ENCODE peak calls at places on chromosomes 13 and 19, in four cellular contexts. S, U, R and D are unnamed samples.

GRCh38 chr19:33000910-33001309 is 28.9 kb downstream of the FAAP24 start:
- DNase-seq in U (no peak), R (no peak), S (no peak), D (no peak)

GRCh38 chr19:31064486-31064885 is 284.8 kb downstream of the TSHZ3 start:
- DNase-seq in S (no peak), R (no peak), U (no peak), D (no peak)

GRCh38 chr19:347946-348861 is 3.6 kb upstream of the MIER2 start:
- DNase-seq in U (peak; percentile 57), S (peak; percentile 29), R (no peak), D (no peak)

GRCh38 chr19:15935167-15935702 is 906 bp upstream of the CYP4F11 start:
- DNase-seq in U (peak; percentile 39), R (no peak), S (peak; percentile 7), D (peak; percentile 3)

GRCh38 chr13:29319451-29319850 is 276.0 kb downstream of the SLC7A1 start:
- DNase-seq in R (no peak), U (no peak), S (peak; percentile 1), D (no peak)

GRCh38 chr13:86909318-86909717 is 761.9 kb upstream of the SLITRK5 start:
- DNase-seq in U (no peak), R (no peak), S (peak; percentile 45), D (no peak)

GRCh38 chr19:28130066-28130511 is 1082.9 kb downstream of the UQCRFS1 start:
- DNase-seq in R (peak; percentile 15), S (no peak), U (no peak), D (no peak)

GRCh38 chr19:28537896-28538295 is 675.1 kb downstream of the UQCRFS1 start:
- DNase-seq in R (no peak), U (no peak), S (no peak), D (no peak)

GRCh38 chr13:77930430-77930829 is 11.8 kb upstream of the EDNRB start:
- DNase-seq in U (no peak), S (no peak), R (no peak), D (no peak)

GRCh38 chr13:48275507-48275906 is 28.0 kb upstream of the RB1 start:
- DNase-seq in S (no peak), R (no peak), U (no peak), D (no peak)

GRCh38 chr13:82356667-82357066 is 1525.6 kb downstream of the SLITRK1 start:
- DNase-seq in U (no peak), R (no peak), S (no peak), D (peak; percentile 2)

GRCh38 chr13:94588575-94588974 is 7.4 kb downstream of the TGDS start:
- DNase-seq in U (no peak), S (no peak), R (no peak), D (no peak)

GRCh38 chr19:18000981-18001836 is 6.8 kb upstream of the ARRDC2 start:
- DNase-seq in U (peak; percentile 70), S (peak; percentile 90), R (no peak), D (peak; percentile 94)

GRCh38 chr19:12880551-12881171 is 588 bp downstream of the DNASE2 start:
- DNase-seq in R (no peak), U (no peak), S (no peak), D (no peak)

GRCh38 chr13:114111577-114111976 is 20.8 kb downstream of the RASA3 start:
- DNase-seq in S (no peak), U (no peak), R (no peak), D (no peak)

GRCh38 chr19:1074512-1075283 is 7.7 kb downstream of the ARHGAP45 start:
- DNase-seq in S (peak; percentile 86), R (no peak), U (no peak), D (peak; percentile 74)

GRCh38 chr13:98976338-98976737 is 1.5 kb downstream of the DOCK9 start:
- DNase-seq in R (no peak), U (no peak), S (no peak), D (no peak)

GRCh38 chr13:38366954-38367645 is 17.4 kb downstream of the UFM1 start:
- DNase-seq in R (no peak), U (no peak), S (no peak), D (no peak)

GRCh38 chr19:1206733-1207301 is 1.2 kb downstream of the STK11 start:
- DNase-seq in R (no peak), S (peak; percentile 45), U (no peak), D (no peak)

GRCh38 chr13:38386421-38386820 is 36.8 kb downstream of the UFM1 start:
- DNase-seq in U (no peak), S (no peak), R (no peak), D (no peak)

GRCh38 chr13:113184568-113185440 is 23.7 kb downstream of the PCID2 start:
- DNase-seq in S (no peak), U (no peak), R (no peak), D (no peak)

GRCh38 chr13:33263484-33263883 is 22.1 kb downstream of the STARD13 start:
- DNase-seq in U (no peak), S (no peak), R (no peak), D (no peak)

GRCh38 chr19:23802290-23802689 is 43.6 kb upstream of the ZNF681 start:
- DNase-seq in R (no peak), S (no peak), U (no peak), D (no peak)

GRCh38 chr13:49791214-49791752 is 1.2 kb downstream of the KPNA3 start:
- DNase-seq in S (peak; percentile 55), R (peak; percentile 40), U (peak; percentile 84), D (peak; percentile 44)

GRCh38 chr13:75860935-75861334 is 224.8 kb downstream of the LMO7 start:
- DNase-seq in S (no peak), R (no peak), U (no peak), D (no peak)

GRCh38 chr13:94327318-94327717 is 152.2 kb downstream of the DCT start:
- DNase-seq in R (peak; percentile 73), S (no peak), U (no peak), D (no peak)

GRCh38 chr13:67048084-67048792 is 181.9 kb downstream of the PCDH9 start:
- DNase-seq in S (peak; percentile 40), U (no peak), R (no peak), D (no peak)

GRCh38 chr13:92966900-92967299 is 259.7 kb upstream of the GPC6 start:
- DNase-seq in R (no peak), S (no peak), U (no peak), D (no peak)

GRCh38 chr13:70235565-70235964 is 127.3 kb upstream of the KLHL1 start:
- DNase-seq in S (no peak), R (no peak), U (no peak), D (no peak)

GRCh38 chr13:99224019-99224418 is 23.4 kb downstream of the UBAC2 start:
- DNase-seq in S (peak; percentile 19), R (no peak), U (no peak), D (no peak)

GRCh38 chr19:4709440-4710280 is 14.0 kb downstream of the DPP9 start:
- DNase-seq in S (no peak), R (no peak), U (no peak), D (no peak)

GRCh38 chr13:45511310-45512147 is 46.8 kb downstream of the COG3 start:
- DNase-seq in S (peak; percentile 67), U (peak; percentile 72), R (peak; percentile 24), D (peak; percentile 30)

GRCh38 chr13:38381840-38382239 is 32.2 kb downstream of the UFM1 start:
- DNase-seq in S (no peak), U (no peak), R (no peak), D (no peak)

GRCh38 chr13:97727991-97728390 is 225.5 kb upstream of the IPO5 start:
- DNase-seq in U (no peak), S (no peak), R (no peak), D (no peak)

GRCh38 chr13:94825507-94825906 is 113.2 kb upstream of the SOX21 start:
- DNase-seq in S (no peak), U (no peak), R (no peak), D (no peak)

GRCh38 chr19:55497777-55498176 is 9.5 kb downstream of the SSC5D start:
- DNase-seq in U (no peak), R (no peak), S (no peak), D (no peak)

GRCh38 chr19:43469160-43469480 is 3.7 kb upstream of the LYPD3 start:
- DNase-seq in R (no peak), S (no peak), U (peak; percentile 46), D (no peak)

GRCh38 chr19:37977391-37977790 is 70.4 kb downstream of the SIPA1L3 start:
- DNase-seq in S (no peak), U (no peak), R (no peak), D (no peak)

GRCh38 chr19:54203151-54203611 is 2.5 kb downstream of the RPS9 start:
- DNase-seq in S (no peak), R (no peak), U (peak; percentile 82), D (peak; percentile 49)
- TF ChIP-seq REST in S (no peak), R (no peak), U (no peak), D (no peak)

GRCh38 chr19:53960886-53961285 is 1.9 kb upstream of the CACNG8 start:
- DNase-seq in R (no peak), S (no peak), U (no peak), D (no peak)

GRCh38 chr19:53959176-53959757 is 3.5 kb upstream of the CACNG8 start:
- DNase-seq in R (no peak), U (no peak), S (no peak), D (no peak)

GRCh38 chr19:53957448-53958167 is 5.1 kb upstream of the CACNG8 start:
- DNase-seq in S (no peak), U (no peak), R (no peak), D (no peak)

GRCh38 chr19:53960187-53960586 is 2.5 kb upstream of the CACNG8 start:
- DNase-seq in U (no peak), S (no peak), R (no peak), D (no peak)

GRCh38 chr19:53958168-53958571 is 4.6 kb upstream of the CACNG8 start:
- DNase-seq in R (no peak), U (no peak), S (no peak), D (no peak)
- TF ChIP-seq HDAC2 in R (no peak), U (no peak), S (no peak), D (no peak)

GRCh38 chr13:24184265-24184841 is 23.8 kb downstream of the SPATA13 start:
- DNase-seq in U (peak; percentile 93), R (no peak), S (no peak), D (no peak)

GRCh38 chr13:24183741-24184182 is 23.2 kb downstream of the SPATA13 start:
- DNase-seq in U (peak; percentile 85), R (no peak), S (no peak), D (no peak)

GRCh38 chr13:24181991-24182702 is 21.6 kb downstream of the SPATA13 start:
- DNase-seq in U (peak; percentile 50), R (no peak), S (no peak), D (no peak)

GRCh38 chr13:24180743-24181384 is 20.3 kb downstream of the SPATA13 start:
- DNase-seq in S (no peak), R (no peak), U (no peak), D (no peak)

GRCh38 chr13:24182703-24183081 is 22.2 kb downstream of the SPATA13 start:
- DNase-seq in U (peak; percentile 73), R (no peak), S (no peak), D (no peak)
- TF ChIP-seq REST in U (no peak), R (no peak), S (no peak), D (no peak)

GRCh38 chr13:28100149-28101121 is at the start of gene FLT3:
- DNase-seq in S (peak; percentile 5), R (no peak), U (no peak), D (peak; percentile 17)
- TF ChIP-seq HDAC2 in S (no peak), R (no peak), U (no peak), D (no peak)